ENCODE peak calls at places on chromosomes 5 and 9, in four cellular contexts. T, E, A and F are unnamed samples.
A peak's percentile ranks its signal among the peaks of the same experiment; 100 is the strongest.

GRCh38 chr5:80174790-80175189 is 81.1 kb downstream of the SERINC5 start:
- DNase-seq in T (no peak), E (no peak), A (no peak), F (no peak)

GRCh38 chr9:127520941-127521918 is 69.9 kb downstream of the LRSAM1 start:
- DNase-seq in T (peak; percentile 83), E (no peak), A (no peak), F (peak; percentile 75)

GRCh38 chr5:108528655-108529054 is 146.8 kb upstream of the FBXL17 start:
- DNase-seq in T (no peak), E (no peak), A (no peak), F (no peak)

GRCh38 chr9:7760014-7760415 is 39.6 kb downstream of the DMAC1 start:
- DNase-seq in T (no peak), E (no peak), A (no peak), F (no peak)

GRCh38 chr9:96344458-96345180 is 38.9 kb downstream of the SLC35D2 start:
- DNase-seq in T (peak; percentile 95), E (no peak), A (peak; percentile 5), F (peak; percentile 86)

GRCh38 chr9:129456549-129457324 is 164.2 kb downstream of the C9orf50 start:
- DNase-seq in T (no peak), E (no peak), A (no peak), F (no peak)

GRCh38 chr5:173833200-173833599 is 54.9 kb upstream of the CPEB4 start:
- DNase-seq in T (no peak), E (no peak), A (no peak), F (no peak)

GRCh38 chr5:81631124-81631523 is 119.8 kb downstream of the SSBP2 start:
- DNase-seq in T (no peak), E (no peak), A (no peak), F (no peak)

GRCh38 chr5:87951661-87952060 is 317.0 kb downstream of the TMEM161B start:
- DNase-seq in T (no peak), E (no peak), A (no peak), F (no peak)

GRCh38 chr9:95880011-95880690 is 4.7 kb downstream of the ERCC6L2 start:
- DNase-seq in T (peak; percentile 95), E (no peak), A (no peak), F (no peak)

GRCh38 chr5:166062092-166062491 is 2229.4 kb upstream of the WWC1 start:
- DNase-seq in T (no peak), E (no peak), A (no peak), F (no peak)

GRCh38 chr5:78361226-78361993 is 993 bp downstream of the SCAMP1 start:
- DNase-seq in T (peak; percentile 78), E (no peak), A (no peak), F (no peak)

GRCh38 chr5:82174128-82174918 is 103.8 kb downstream of the RPS23 start:
- DNase-seq in T (peak; percentile 85), E (peak; percentile 51), A (peak; percentile 32), F (peak; percentile 73)

GRCh38 chr9:127451681-127452480 is 571 bp downstream of the LRSAM1 start:
- DNase-seq in T (peak; percentile 57), E (no peak), A (no peak), F (peak; percentile 68)

GRCh38 chr9:133430244-133430643 is 8.1 kb downstream of the ADAMTS13 start:
- DNase-seq in T (no peak), E (no peak), A (no peak), F (no peak)

GRCh38 chr9:81621785-81622243 is 67.5 kb downstream of the TLE1 start:
- DNase-seq in T (no peak), E (no peak), A (peak; percentile 89), F (peak; percentile 50)
- H3K27ac ChIP-seq in T (no peak overlapping the region), E (no peak overlapping the region), A (peak overlapping the region; percentile 90), F (no peak overlapping the region)

GRCh38 chr5:107499237-107499636 is 171.5 kb downstream of the EFNA5 start:
- DNase-seq in T (no peak), E (no peak), A (no peak), F (no peak)
- H3K79me1 ChIP-seq in T (no peaks in the 10 kb centered on the region), E (no peaks in the 10 kb centered on the region), A (peaks cover 2% of the 10 kb centered on the region), F (no peaks in the 10 kb centered on the region)

GRCh38 chr5:169695919-169696490 is 58.9 kb downstream of the DOCK2 start:
- DNase-seq in T (peak; percentile 98), E (no peak), A (no peak), F (no peak)
- H3K4me2 ChIP-seq in T (peak overlapping the region; percentile 30), E (no peak overlapping the region), A (no peak overlapping the region), F (no peak overlapping the region)

DNA sequence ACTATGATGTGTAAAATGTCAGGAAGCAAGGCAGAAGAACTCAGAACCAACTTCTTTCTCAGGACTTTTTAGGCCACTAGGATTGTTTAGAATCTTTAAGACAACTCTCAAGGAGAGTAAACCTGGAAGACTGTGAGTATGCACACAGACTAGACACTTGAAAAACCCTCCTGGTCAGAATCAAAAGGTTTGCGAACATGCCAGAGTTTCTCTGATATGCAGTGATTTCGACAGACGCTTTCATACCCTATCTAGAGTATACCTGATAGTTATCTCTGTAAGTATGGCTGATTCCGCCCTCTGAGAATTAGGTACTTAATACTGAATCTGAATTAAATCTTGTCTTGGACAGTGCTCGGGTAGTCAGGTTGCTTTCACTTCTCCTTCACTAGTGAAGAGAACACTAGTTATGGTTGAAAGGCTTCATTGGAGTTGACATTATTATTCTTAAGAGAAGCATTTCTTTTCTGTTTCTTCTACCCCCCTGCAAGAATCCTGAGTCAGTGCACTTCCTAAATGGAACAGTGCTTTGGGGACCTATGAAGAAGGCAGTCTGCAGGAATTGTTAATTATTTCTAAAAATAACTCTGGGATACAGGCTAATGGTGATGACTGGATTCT is 158.1 kb downstream of the HACD4 start:
- DNase-seq in T (peak; percentile 53), E (no peak), A (no peak), F (no peak)
- H3K27ac ChIP-seq in T (no peak overlapping the region), E (peak overlapping the region; percentile 22), A (peak overlapping the region; percentile 13), F (no peak overlapping the region)

GRCh38 chr9:38004809-38005560 is 64.0 kb downstream of the SHB start:
- DNase-seq in T (no peak), E (no peak), A (no peak), F (no peak)

GRCh38 chr9:38003946-38004808 is 64.8 kb downstream of the SHB start:
- DNase-seq in T (no peak), E (no peak), A (no peak), F (no peak)

GRCh38 chr9:38000735-38001134 is 68.3 kb downstream of the SHB start:
- DNase-seq in T (no peak), E (no peak), A (no peak), F (no peak)

GRCh38 chr9:38001430-38001829 is 67.6 kb downstream of the SHB start:
- DNase-seq in T (no peak), E (no peak), A (no peak), F (no peak)

GRCh38 chr9:38003230-38003629 is 65.8 kb downstream of the SHB start:
- DNase-seq in T (no peak), E (no peak), A (no peak), F (no peak)
- H3K79me1 ChIP-seq in T (peaks cover 58% of the 10 kb centered on the region), E (peaks cover 10% of the 10 kb centered on the region), A (no peaks in the 10 kb centered on the region), F (no peaks in the 10 kb centered on the region)

GRCh38 chr5:74275204-74275992 is 365.1 kb downstream of the ENC1 start:
- DNase-seq in T (no peak), E (no peak), A (no peak), F (no peak)

GRCh38 chr5:74272019-74272775 is 368.3 kb downstream of the ENC1 start:
- DNase-seq in T (peak; percentile 31), E (peak; percentile 53), A (peak; percentile 26), F (peak; percentile 43)

DNA sequence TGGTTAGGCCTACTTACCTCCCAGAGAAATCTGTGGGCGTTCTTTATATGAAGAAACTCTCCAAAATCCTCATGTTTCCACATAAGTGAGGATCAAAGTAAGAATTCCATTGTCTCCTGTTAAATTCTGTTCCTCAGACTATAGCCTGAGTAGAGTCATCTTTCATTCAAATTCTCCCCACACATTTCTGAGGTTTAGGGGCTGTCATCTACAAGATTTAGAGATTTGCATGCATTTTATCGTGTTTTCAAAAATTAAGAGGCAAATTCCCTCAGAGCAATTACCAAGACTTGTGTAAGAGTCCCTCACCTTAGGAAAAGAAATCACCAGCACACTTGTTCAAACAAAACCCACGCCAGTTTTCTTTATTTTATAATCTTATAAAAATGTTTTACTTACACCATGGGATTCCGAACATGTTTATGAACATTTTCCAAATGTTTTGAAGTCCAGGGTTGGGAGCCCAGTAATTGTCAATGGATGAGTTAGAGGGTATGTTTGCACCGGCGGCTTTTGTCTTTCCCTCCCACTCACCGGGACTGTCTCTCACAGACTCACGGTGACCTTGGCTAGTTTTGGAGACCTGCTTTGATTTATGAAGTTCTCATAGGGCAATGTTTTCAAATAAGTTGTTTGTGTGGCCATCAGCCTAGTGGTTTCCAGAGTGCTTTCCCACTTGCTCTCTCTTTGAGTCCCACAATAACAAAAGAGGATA is 367.5 kb downstream of the ENC1 start:
- DNase-seq in T (no peak), E (no peak), A (no peak), F (no peak)
- H3K4me2 ChIP-seq in T (no peak overlapping the region), E (no peak overlapping the region), A (no peak overlapping the region), F (no peak overlapping the region)

GRCh38 chr9:98249774-98250173 is 5.7 kb downstream of the TBC1D2 start:
- DNase-seq in T (no peak), E (no peak), A (no peak), F (no peak)

GRCh38 chr9:98253563-98253962 is 1.9 kb downstream of the TBC1D2 start:
- DNase-seq in T (no peak), E (no peak), A (no peak), F (no peak)

GRCh38 chr9:98251554-98251953 is 3.9 kb downstream of the TBC1D2 start:
- DNase-seq in T (peak; percentile 77), E (no peak), A (no peak), F (no peak)

GRCh38 chr9:98247826-98248657 is 7.4 kb downstream of the TBC1D2 start:
- DNase-seq in T (no peak), E (no peak), A (no peak), F (no peak)

DNA sequence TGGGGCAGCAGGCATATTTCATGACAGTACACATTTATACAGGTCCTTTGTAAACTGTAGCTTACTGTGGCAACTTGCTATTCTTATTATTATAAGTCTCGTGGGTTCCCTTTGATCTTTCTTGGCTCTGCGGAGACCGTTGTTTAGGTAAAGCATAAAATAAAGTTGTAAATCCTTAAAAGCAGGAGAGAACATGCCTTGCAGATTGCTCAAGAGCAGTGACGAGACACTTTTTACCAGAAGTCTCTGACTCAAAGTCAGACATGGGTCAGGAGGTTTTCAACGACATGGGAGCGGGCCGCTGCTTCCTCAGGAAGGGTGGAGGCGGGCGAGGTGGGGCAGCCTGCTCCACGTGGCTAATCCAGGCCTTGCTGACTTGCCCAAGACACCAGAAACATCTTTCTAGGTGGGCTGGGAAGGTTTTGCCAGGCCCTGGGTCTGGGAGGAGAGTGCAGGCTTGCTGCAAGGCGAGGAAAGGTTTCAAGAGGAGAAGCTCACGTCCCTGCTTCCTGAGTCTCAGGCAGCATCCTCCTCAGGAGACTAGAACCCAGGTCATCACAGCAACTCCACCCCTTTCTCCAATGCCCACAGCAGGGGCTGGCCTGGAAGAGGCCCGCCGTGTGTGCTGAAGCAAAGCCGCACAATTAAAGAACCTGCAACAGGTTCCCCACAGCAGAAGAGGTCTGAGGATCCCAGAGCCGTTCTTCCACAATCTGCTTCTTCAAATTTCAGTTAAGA is 6.5 kb downstream of the TBC1D2 start:
- DNase-seq in T (peak; percentile 97), E (no peak), A (no peak), F (no peak)
- H3K27ac ChIP-seq in T (peak overlapping the region; percentile 97), E (no peak overlapping the region), A (no peak overlapping the region), F (no peak overlapping the region)

GRCh38 chr5:154519375-154519774 is 41.3 kb upstream of the HAND1 start:
- DNase-seq in T (peak; percentile 31), E (no peak), A (no peak), F (no peak)

GRCh38 chr5:154523104-154523503 is 45.1 kb upstream of the HAND1 start:
- DNase-seq in T (no peak), E (no peak), A (no peak), F (no peak)

GRCh38 chr5:154522284-154522683 is 44.3 kb upstream of the HAND1 start:
- DNase-seq in T (no peak), E (no peak), A (no peak), F (no peak)

GRCh38 chr5:154521756-154522155 is 43.7 kb upstream of the HAND1 start:
- DNase-seq in T (no peak), E (no peak), A (no peak), F (no peak)

GRCh38 chr5:154520861-154521453 is 42.9 kb upstream of the HAND1 start:
- DNase-seq in T (no peak), E (peak; percentile 82), A (peak; percentile 66), F (peak; percentile 94)
- H3K79me1 ChIP-seq in T (no peaks in the 10 kb centered on the region), E (no peaks in the 10 kb centered on the region), A (peaks cover 2% of the 10 kb centered on the region), F (no peaks in the 10 kb centered on the region)